ENCODE peak calls at places on chromosomes 7 and 10, in six cellular contexts. U is epithelial cell of esophagus, A is HCT116, V is fibroblast of lung, X is SK-N-SH, Q is BJ. E is an unnamed sample.

GRCh38 chr10:8430321-8430720 is 375.8 kb downstream of the GATA3 start:
- DNase-seq in Q (no peak), X (no peak), U (no peak), A (no peak), V (no peak), E (no peak)

GRCh38 chr10:94687625-94688248 is 4.2 kb downstream of the CYP2C18 start:
- DNase-seq in Q (no peak), U (no peak), X (no peak), A (no peak), V (no peak), E (no peak)

GRCh38 chr7:119720541-119720940 is 552.4 kb upstream of the KCND2 start:
- DNase-seq in V (peak), A (peak), U (peak), X (no peak), Q (no peak), E (no peak)

GRCh38 chr7:97024209-97025129 is at the start of gene DLX5:
- DNase-seq in Q (no peak), V (peak), U (peak), A (no peak), X (peak), E (no peak)

GRCh38 chr10:86368987-86369386 is 2.4 kb upstream of the GRID1 start:
- DNase-seq in U (no peak), V (no peak), X (no peak), A (no peak), Q (no peak), E (no peak)

GRCh38 chr10:1434202-1434601 is 303.1 kb downstream of the ADARB2 start:
- DNase-seq in U (no peak), V (no peak), Q (no peak), A (no peak), X (no peak), E (no peak)

GRCh38 chr7:17677408-17677807 is 262.9 kb downstream of the SNX13 start:
- DNase-seq in X (no peak), U (peak), A (no peak), V (peak), Q (no peak), E (no peak)

GRCh38 chr10:24617771-24618396 is 105.8 kb downstream of the ARHGAP21 start:
- DNase-seq in A (peak), X (peak), U (peak), V (peak), Q (no peak), E (peak)

GRCh38 chr7:25750738-25751529 is 401.1 kb upstream of the NFE2L3 start:
- DNase-seq in A (no peak), V (no peak), X (no peak), Q (no peak), U (no peak), E (no peak)

GRCh38 chr10:63718006-63718405 is 196.8 kb downstream of the REEP3 start:
- DNase-seq in X (no peak), Q (no peak), A (no peak), U (peak), V (peak), E (no peak)

GRCh38 chr10:83606275-83606674 is 533.0 kb upstream of the GHITM start:
- DNase-seq in V (peak), Q (no peak), A (no peak), U (peak), X (peak), E (no peak)

GRCh38 chr7:70614237-70614984 is 517.5 kb upstream of the GALNT17 start:
- DNase-seq in X (peak), Q (no peak), V (peak), U (peak), A (no peak), E (peak)

GRCh38 chr10:15385552-15386455 is 14.7 kb upstream of the FAM171A1 start:
- DNase-seq in U (no peak), Q (no peak), A (no peak), V (no peak), X (no peak), E (no peak)

GRCh38 chr7:130893441-130893894 is 159.5 kb upstream of the KLF14 start:
- DNase-seq in U (peak), V (peak), A (no peak), X (no peak), Q (no peak), E (no peak)

GRCh38 chr10:67837519-67838314 is at the start of gene DNAJC12:
- DNase-seq in V (peak), X (peak), A (peak), U (peak), Q (no peak), E (no peak)

GRCh38 chr7:141739250-141739649 is 1.1 kb downstream of the SSBP1 start:
- DNase-seq in U (no peak), Q (no peak), X (no peak), V (no peak), A (no peak), E (no peak)
- H3K4me3 ChIP-seq in U (peak), Q (peak), X (peak), V (peak), A (peak), E (no peak)

GRCh38 chr10:5827841-5828240 is 14.6 kb upstream of the GDI2 start:
- DNase-seq in A (no peak), V (no peak), X (no peak), Q (no peak), U (no peak), E (no peak)

GRCh38 chr10:5828725-5829124 is 15.5 kb upstream of the GDI2 start:
- DNase-seq in X (no peak), A (no peak), Q (no peak), U (no peak), V (no peak), E (no peak)

GRCh38 chr10:5830629-5831445 is 17.6 kb upstream of the GDI2 start:
- DNase-seq in U (no peak), V (no peak), X (no peak), Q (no peak), A (no peak), E (no peak)

GRCh38 chr10:5831446-5831782 is 18.2 kb upstream of the GDI2 start:
- DNase-seq in V (no peak), X (no peak), U (no peak), A (no peak), Q (no peak), E (no peak)

GRCh38 chr10:5829267-5829666 is 16.0 kb upstream of the GDI2 start:
- DNase-seq in X (no peak), A (no peak), Q (no peak), V (no peak), U (no peak), E (no peak)
- H3K4me3 ChIP-seq in X (no peak), A (no peak), Q (no peak), V (no peak), U (no peak), E (no peak)

GRCh38 chr10:4622374-4622773 is 203.6 kb upstream of the AKR1E2 start:
- DNase-seq in X (no peak), Q (no peak), A (no peak), V (no peak), U (peak), E (no peak)
- H3K4me3 ChIP-seq in X (no peak), Q (no peak), A (no peak), V (no peak), U (no peak), E (no peak)

GRCh38 chr7:111780527-111780926 is 218.2 kb upstream of the IMMP2L start:
- DNase-seq in Q (no peak), U (no peak), A (no peak), V (no peak), X (no peak), E (no peak)
- H3K4me3 ChIP-seq in Q (no peak), U (no peak), A (no peak), V (no peak), X (no peak), E (no peak)

GRCh38 chr10:74047871-74048270 is 50.0 kb downstream of the VCL start:
- DNase-seq in Q (peak), A (no peak), V (peak), X (no peak), U (no peak), E (no peak)

GRCh38 chr10:74048433-74048832 is 50.5 kb downstream of the VCL start:
- DNase-seq in V (no peak), A (no peak), Q (no peak), X (no peak), U (no peak), E (no peak)

GRCh38 chr10:74051729-74052342 is 53.9 kb downstream of the VCL start:
- DNase-seq in A (no peak), V (no peak), U (peak), Q (no peak), X (no peak), E (no peak)

GRCh38 chr10:74049995-74050394 is 52.1 kb downstream of the VCL start:
- DNase-seq in Q (no peak), V (no peak), U (no peak), A (no peak), X (no peak), E (no peak)

GRCh38 chr10:74050653-74051052 is 52.7 kb downstream of the VCL start:
- DNase-seq in X (no peak), Q (no peak), A (no peak), V (no peak), U (no peak), E (no peak)
- H3K4me3 ChIP-seq in X (no peak), Q (no peak), A (no peak), V (no peak), U (no peak), E (no peak)

GRCh38 chr7:100166966-100167911 is 1.2 kb downstream of the GAL3ST4 start:
- DNase-seq in A (no peak), Q (no peak), U (no peak), X (peak), V (no peak), E (peak)
- H3K4me3 ChIP-seq in A (no peak), Q (peak), U (peak), X (peak), V (peak), E (no peak)

GRCh38 chr10:129568562-129569344 is 101.7 kb downstream of the MGMT start:
- DNase-seq in X (peak), U (no peak), Q (no peak), V (no peak), A (no peak), E (no peak)
- H3K4me3 ChIP-seq in X (no peak), U (no peak), Q (no peak), V (no peak), A (no peak), E (no peak)